ENCODE peak calls at places on chromosomes 2 and 18, in six cellular contexts. One of them, this sample, is unnamed.
A peak's percentile ranks its signal among the peaks of the same experiment; 100 is the strongest.

GRCh38 chr2:53438056-53438455 is 329.5 kb upstream of the CHAC2 start:
- DNase-seq in epithelial cell of prostate: no peak
- DNase-seq in prostate gland: no peak
- DNase-seq in lower lobe of right lung: no peak
- DNase-seq in testis: no peak
- DNase-seq in fibroblast of lung: peak; percentile 10
- DNase-seq in this sample: no peak

GRCh38 chr2:229273384-229274338 is 2.6 kb upstream of the PID1 start:
- DNase-seq in epithelial cell of prostate: peak; percentile 33
- DNase-seq in prostate gland: peak; percentile 74
- DNase-seq in lower lobe of right lung: peak; percentile 64
- DNase-seq in testis: peak; percentile 69
- DNase-seq in fibroblast of lung: peak; percentile 82
- DNase-seq in this sample: peak; percentile 81

GRCh38 chr2:209383212-209383611 is 40.6 kb upstream of the MAP2 start:
- DNase-seq in epithelial cell of prostate: peak; percentile 94
- DNase-seq in prostate gland: peak; percentile 14
- DNase-seq in lower lobe of right lung: no peak
- DNase-seq in testis: no peak
- DNase-seq in fibroblast of lung: peak; percentile 91
- DNase-seq in this sample: peak; percentile 74

GRCh38 chr2:51027442-51027841 is 4.5 kb downstream of the NRXN1 start:
- DNase-seq in epithelial cell of prostate: no peak
- DNase-seq in prostate gland: no peak
- DNase-seq in lower lobe of right lung: peak; percentile 30
- DNase-seq in testis: peak; percentile 18
- DNase-seq in fibroblast of lung: no peak
- DNase-seq in this sample: no peak

GRCh38 chr2:74548285-74548918 is 5.3 kb downstream of the LOXL3 start:
- DNase-seq in epithelial cell of prostate: no peak
- DNase-seq in prostate gland: no peak
- DNase-seq in lower lobe of right lung: no peak
- DNase-seq in testis: no peak
- DNase-seq in fibroblast of lung: no peak
- DNase-seq in this sample: no peak

GRCh38 chr2:191927991-191928390 is 81.1 kb upstream of the CAVIN2 start:
- DNase-seq in epithelial cell of prostate: no peak
- DNase-seq in prostate gland: no peak
- DNase-seq in lower lobe of right lung: no peak
- DNase-seq in testis: no peak
- DNase-seq in fibroblast of lung: peak; percentile 85
- DNase-seq in this sample: no peak

GRCh38 chr2:15733867-15734765 is 142.4 kb downstream of the DDX1 start:
- DNase-seq in epithelial cell of prostate: no peak
- DNase-seq in prostate gland: no peak
- DNase-seq in lower lobe of right lung: no peak
- DNase-seq in testis: no peak
- DNase-seq in fibroblast of lung: peak; percentile 78
- DNase-seq in this sample: no peak

GRCh38 chr2:42030196-42030759 is 17.5 kb upstream of the PKDCC start:
- DNase-seq in epithelial cell of prostate: no peak
- DNase-seq in prostate gland: no peak
- DNase-seq in lower lobe of right lung: no peak
- DNase-seq in testis: no peak
- DNase-seq in fibroblast of lung: no peak
- DNase-seq in this sample: no peak

GRCh38 chr2:31535753-31536152 is 45.0 kb downstream of the SRD5A2 start:
- DNase-seq in epithelial cell of prostate: no peak
- DNase-seq in prostate gland: no peak
- DNase-seq in lower lobe of right lung: no peak
- DNase-seq in testis: no peak
- DNase-seq in fibroblast of lung: no peak
- DNase-seq in this sample: no peak

GRCh38 chr2:119028327-119029174 is 86.6 kb downstream of the MARCO start:
- DNase-seq in epithelial cell of prostate: no peak
- DNase-seq in prostate gland: peak; percentile 24
- DNase-seq in lower lobe of right lung: no peak
- DNase-seq in testis: peak; percentile 74
- DNase-seq in fibroblast of lung: peak; percentile 15
- DNase-seq in this sample: no peak

GRCh38 chr2:111903930-111904439 is 5.6 kb downstream of the MERTK start:
- DNase-seq in epithelial cell of prostate: no peak
- DNase-seq in prostate gland: no peak
- DNase-seq in lower lobe of right lung: no peak
- DNase-seq in testis: no peak
- DNase-seq in fibroblast of lung: no peak
- DNase-seq in this sample: no peak

GRCh38 chr2:147430408-147430807 is 414.4 kb upstream of the ACVR2A start:
- DNase-seq in epithelial cell of prostate: no peak
- DNase-seq in prostate gland: no peak
- DNase-seq in lower lobe of right lung: no peak
- DNase-seq in testis: no peak
- DNase-seq in fibroblast of lung: no peak
- DNase-seq in this sample: no peak

GRCh38 chr2:232229296-232229916 is 149.1 kb upstream of the ALPP start:
- DNase-seq in epithelial cell of prostate: no peak
- DNase-seq in prostate gland: no peak
- DNase-seq in lower lobe of right lung: no peak
- DNase-seq in testis: peak; percentile 52
- DNase-seq in fibroblast of lung: peak; percentile 70
- DNase-seq in this sample: no peak

GRCh38 chr2:126643972-126644371 is 12.0 kb upstream of the GYPC start:
- DNase-seq in epithelial cell of prostate: no peak
- DNase-seq in prostate gland: no peak
- DNase-seq in lower lobe of right lung: no peak
- DNase-seq in testis: no peak
- DNase-seq in fibroblast of lung: no peak
- DNase-seq in this sample: no peak

GRCh38 chr2:124035001-124035400 is 9.9 kb downstream of the CNTNAP5 start:
- DNase-seq in epithelial cell of prostate: no peak
- DNase-seq in prostate gland: no peak
- DNase-seq in lower lobe of right lung: no peak
- DNase-seq in testis: no peak
- DNase-seq in fibroblast of lung: no peak
- DNase-seq in this sample: peak; percentile 18

GRCh38 chr18:44803019-44803650 is 122.4 kb downstream of the SETBP1 start:
- DNase-seq in epithelial cell of prostate: no peak
- DNase-seq in prostate gland: peak; percentile 69
- DNase-seq in lower lobe of right lung: no peak
- DNase-seq in testis: peak; percentile 83
- DNase-seq in fibroblast of lung: peak; percentile 75
- DNase-seq in this sample: no peak

GRCh38 chr2:188079176-188079575 is 212.5 kb upstream of the GULP1 start:
- DNase-seq in epithelial cell of prostate: no peak
- DNase-seq in prostate gland: no peak
- DNase-seq in lower lobe of right lung: no peak
- DNase-seq in testis: no peak
- DNase-seq in fibroblast of lung: peak; percentile 95
- DNase-seq in this sample: peak; percentile 62

GRCh38 chr18:13067124-13067523 is 76.0 kb downstream of the CEP192 start:
- DNase-seq in epithelial cell of prostate: no peak
- DNase-seq in prostate gland: no peak
- DNase-seq in lower lobe of right lung: no peak
- DNase-seq in testis: no peak
- DNase-seq in fibroblast of lung: no peak
- DNase-seq in this sample: no peak

GRCh38 chr18:2914185-2914584 is 67.4 kb downstream of the EMILIN2 start:
- DNase-seq in epithelial cell of prostate: no peak
- DNase-seq in prostate gland: no peak
- DNase-seq in lower lobe of right lung: no peak
- DNase-seq in testis: peak; percentile 73
- DNase-seq in fibroblast of lung: no peak
- DNase-seq in this sample: no peak

GRCh38 chr2:208501217-208501616 is 94.6 kb downstream of the PTH2R start:
- DNase-seq in epithelial cell of prostate: no peak
- DNase-seq in prostate gland: no peak
- DNase-seq in lower lobe of right lung: no peak
- DNase-seq in testis: no peak
- DNase-seq in fibroblast of lung: no peak
- DNase-seq in this sample: no peak

GRCh38 chr2:67567866-67568265 is 170.7 kb downstream of the ETAA1 start:
- DNase-seq in epithelial cell of prostate: no peak
- DNase-seq in prostate gland: no peak
- DNase-seq in lower lobe of right lung: no peak
- DNase-seq in testis: no peak
- DNase-seq in fibroblast of lung: peak; percentile 73
- DNase-seq in this sample: no peak

GRCh38 chr18:13831864-13832508 is 8.0 kb downstream of the MC5R start:
- DNase-seq in epithelial cell of prostate: no peak
- DNase-seq in prostate gland: no peak
- DNase-seq in lower lobe of right lung: no peak
- DNase-seq in testis: no peak
- DNase-seq in fibroblast of lung: no peak
- DNase-seq in this sample: no peak

GRCh38 chr2:133324150-133324561 is 244.1 kb downstream of the NCKAP5 start:
- DNase-seq in epithelial cell of prostate: no peak
- DNase-seq in prostate gland: no peak
- DNase-seq in lower lobe of right lung: no peak
- DNase-seq in testis: no peak
- DNase-seq in fibroblast of lung: peak; percentile 84
- DNase-seq in this sample: peak; percentile 42

GRCh38 chr2:104844813-104845551 is 8.9 kb upstream of the POU3F3 start:
- DNase-seq in epithelial cell of prostate: no peak
- DNase-seq in prostate gland: no peak
- DNase-seq in lower lobe of right lung: no peak
- DNase-seq in testis: no peak
- DNase-seq in fibroblast of lung: peak; percentile 25
- DNase-seq in this sample: no peak

GRCh38 chr2:104846955-104847820 is 6.7 kb upstream of the POU3F3 start:
- DNase-seq in epithelial cell of prostate: no peak
- DNase-seq in prostate gland: no peak
- DNase-seq in lower lobe of right lung: no peak
- DNase-seq in testis: no peak
- DNase-seq in fibroblast of lung: peak; percentile 33
- DNase-seq in this sample: no peak

GRCh38 chr2:104845552-104845931 is 8.4 kb upstream of the POU3F3 start:
- DNase-seq in epithelial cell of prostate: no peak
- DNase-seq in prostate gland: no peak
- DNase-seq in lower lobe of right lung: no peak
- DNase-seq in testis: no peak
- DNase-seq in fibroblast of lung: peak; percentile 51
- DNase-seq in this sample: no peak

GRCh38 chr2:104847821-104848160 is 6.1 kb upstream of the POU3F3 start:
- DNase-seq in epithelial cell of prostate: no peak
- DNase-seq in prostate gland: no peak
- DNase-seq in lower lobe of right lung: no peak
- DNase-seq in testis: no peak
- DNase-seq in fibroblast of lung: no peak
- DNase-seq in this sample: no peak

GRCh38 chr2:104846182-104846954 is 7.5 kb upstream of the POU3F3 start:
- DNase-seq in epithelial cell of prostate: no peak
- DNase-seq in prostate gland: no peak
- DNase-seq in lower lobe of right lung: no peak
- DNase-seq in testis: no peak
- DNase-seq in fibroblast of lung: peak; percentile 43
- DNase-seq in this sample: no peak
- H3K27ac ChIP-seq in epithelial cell of prostate: no peak overlapping the region
- H3K27ac ChIP-seq in prostate gland: no peak overlapping the region
- H3K27ac ChIP-seq in lower lobe of right lung: no peak overlapping the region
- H3K27ac ChIP-seq in testis: no peak overlapping the region
- H3K27ac ChIP-seq in fibroblast of lung: no peak overlapping the region
- H3K27ac ChIP-seq in this sample: no peak overlapping the region

GRCh38 chr2:69931832-69932595 is 17.1 kb downstream of the MXD1 start:
- DNase-seq in epithelial cell of prostate: no peak
- DNase-seq in prostate gland: no peak
- DNase-seq in lower lobe of right lung: no peak
- DNase-seq in testis: no peak
- DNase-seq in fibroblast of lung: no peak
- DNase-seq in this sample: no peak
- H3K27ac ChIP-seq in epithelial cell of prostate: peak overlapping the region; percentile 98
- H3K27ac ChIP-seq in prostate gland: no peak overlapping the region
- H3K27ac ChIP-seq in lower lobe of right lung: peak overlapping the region; percentile 15
- H3K27ac ChIP-seq in testis: no peak overlapping the region
- H3K27ac ChIP-seq in fibroblast of lung: no peak overlapping the region
- H3K27ac ChIP-seq in this sample: no peak overlapping the region

DNA sequence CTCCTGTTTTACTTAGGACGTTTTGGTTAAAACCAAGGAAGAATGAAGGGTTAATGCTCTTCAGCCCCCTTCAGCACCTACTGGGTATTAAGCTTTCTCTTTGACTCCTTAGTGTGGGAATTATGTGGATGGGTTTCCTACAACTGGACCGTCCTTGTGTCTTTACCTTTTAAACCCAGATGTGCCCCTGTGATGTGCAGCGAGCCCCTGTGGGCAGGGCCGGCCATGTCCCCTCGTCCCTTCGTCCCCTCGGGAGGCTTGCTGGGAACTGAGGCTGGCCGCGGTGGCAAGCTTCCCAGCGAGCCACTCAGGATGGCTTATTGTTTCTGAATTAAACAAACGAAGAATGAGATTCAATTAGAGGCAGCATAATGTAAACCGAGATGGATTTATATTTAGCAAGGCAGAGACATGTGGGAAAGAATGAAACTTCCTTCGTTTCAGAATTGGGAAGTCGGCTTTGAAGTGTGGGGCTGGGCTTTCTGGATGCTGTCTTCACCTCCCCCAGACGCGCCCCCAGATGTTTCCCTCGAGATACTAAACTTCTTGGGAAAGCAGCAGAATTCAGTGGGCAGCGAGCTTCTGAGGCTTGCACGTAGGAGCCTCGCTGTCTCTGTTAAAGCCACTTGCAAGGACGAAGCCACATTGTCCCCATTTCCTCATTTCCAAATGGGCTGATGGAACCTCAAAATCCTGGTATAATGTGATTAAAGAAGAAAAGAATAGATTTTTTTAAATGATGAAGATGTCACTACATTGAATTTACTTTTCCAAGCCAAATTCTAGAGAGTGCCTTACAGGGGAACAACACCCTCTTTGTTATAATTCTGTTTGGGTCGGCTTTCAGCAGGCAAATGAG is 146.0 kb downstream of the VAPA start:
- DNase-seq in epithelial cell of prostate: no peak
- DNase-seq in prostate gland: no peak
- DNase-seq in lower lobe of right lung: no peak
- DNase-seq in testis: no peak
- DNase-seq in fibroblast of lung: no peak
- DNase-seq in this sample: no peak
- H3K27ac ChIP-seq in epithelial cell of prostate: no peak overlapping the region
- H3K27ac ChIP-seq in prostate gland: no peak overlapping the region
- H3K27ac ChIP-seq in lower lobe of right lung: peak overlapping the region; percentile 44
- H3K27ac ChIP-seq in testis: no peak overlapping the region
- H3K27ac ChIP-seq in fibroblast of lung: no peak overlapping the region
- H3K27ac ChIP-seq in this sample: no peak overlapping the region

DNA sequence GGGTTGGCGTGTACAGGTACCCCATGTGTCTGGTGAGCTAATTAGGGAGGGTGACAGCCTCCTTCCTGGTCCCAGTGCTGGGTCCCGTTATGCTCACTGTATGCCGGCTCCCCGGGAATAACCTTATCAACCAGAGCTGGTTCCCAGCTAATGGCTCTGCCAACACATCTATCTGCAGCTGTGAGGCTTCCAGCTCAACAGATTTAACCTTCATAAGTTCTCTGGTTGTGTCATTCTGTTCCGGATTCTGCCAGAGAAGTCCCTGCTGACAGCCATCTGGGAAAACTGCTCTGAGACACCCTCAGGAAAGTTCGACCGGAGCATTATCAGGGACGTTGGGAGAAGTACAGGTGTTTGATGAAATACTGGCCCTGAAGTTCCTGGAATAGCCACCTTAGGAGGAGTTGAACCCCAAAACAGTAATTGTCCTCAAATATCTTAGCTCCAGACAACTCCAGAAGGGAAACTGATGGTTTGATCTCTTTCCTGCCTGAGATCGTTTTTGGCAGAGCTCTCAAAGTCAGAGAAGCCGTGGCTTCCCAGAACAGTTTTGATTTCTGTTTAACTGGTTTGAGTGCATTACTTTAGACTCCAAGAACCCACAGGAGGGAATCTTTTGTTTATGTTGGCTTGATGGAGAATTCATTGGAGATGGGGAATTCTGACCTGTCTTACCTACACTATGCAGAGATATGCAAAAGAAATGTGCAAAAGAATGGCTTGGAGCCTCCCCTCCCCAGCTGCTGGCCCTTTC is 39.4 kb upstream of the TXNDC2 start:
- DNase-seq in epithelial cell of prostate: no peak
- DNase-seq in prostate gland: peak; percentile 26
- DNase-seq in lower lobe of right lung: no peak
- DNase-seq in testis: no peak
- DNase-seq in fibroblast of lung: peak; percentile 71
- DNase-seq in this sample: no peak
- H3K27ac ChIP-seq in epithelial cell of prostate: no peak overlapping the region
- H3K27ac ChIP-seq in prostate gland: peak overlapping the region; percentile 57
- H3K27ac ChIP-seq in lower lobe of right lung: peak overlapping the region; percentile 47
- H3K27ac ChIP-seq in testis: no peak overlapping the region
- H3K27ac ChIP-seq in fibroblast of lung: no peak overlapping the region
- H3K27ac ChIP-seq in this sample: no peak overlapping the region

This sample was measured in foreskin keratinocyte.